ENCODE peak calls at places on chromosomes 1 and 21, in six cellular contexts. H, A, W, Y, X and G are unnamed samples.

GRCh38 chr1:113396585-113396984 is 6.3 kb downstream of the MAGI3 start:
- DNase-seq in Y (no peak), A (no peak), X (no peak), W (no peak), H (no peak), G (peak)

GRCh38 chr1:33143698-33144097 is 38.1 kb downstream of the TRIM62 start:
- DNase-seq in W (no peak), H (no peak), Y (no peak), A (no peak), X (no peak), G (no peak)

GRCh38 chr1:96253281-96254035 is 468.1 kb upstream of the PTBP2 start:
- DNase-seq in Y (no peak), X (no peak), A (no peak), W (no peak), H (no peak), G (no peak)

GRCh38 chr1:85584264-85584781 is 3.8 kb downstream of the CCN1 start:
- DNase-seq in Y (no peak), X (no peak), A (no peak), W (peak), H (no peak), G (no peak)

GRCh38 chr1:225766967-225767413 is 10.6 kb upstream of the SRP9 start:
- DNase-seq in A (no peak), W (peak), Y (peak), X (no peak), H (peak), G (no peak)

GRCh38 chr1:16073490-16074104 is at the start of gene FAM131C:
- DNase-seq in A (no peak), H (peak), Y (peak), X (no peak), W (no peak), G (peak)

GRCh38 chr1:109255673-109256072 is 6.3 kb downstream of the CELSR2 start:
- DNase-seq in H (no peak), X (no peak), W (no peak), Y (no peak), A (no peak), G (no peak)

GRCh38 chr1:3816331-3817137 is 20.2 kb upstream of the LRRC47 start:
- DNase-seq in X (no peak), W (no peak), A (no peak), Y (no peak), H (no peak), G (no peak)

GRCh38 chr1:209720826-209721225 is 16.2 kb downstream of the HSD11B1 start:
- DNase-seq in W (no peak), H (no peak), A (no peak), Y (no peak), X (no peak), G (no peak)

GRCh38 chr1:11498956-11499824 is 20.2 kb downstream of the DISP3 start:
- DNase-seq in W (no peak), X (no peak), H (peak), Y (no peak), A (no peak), G (no peak)

GRCh38 chr1:202685671-202686070 is 24.6 kb downstream of the SYT2 start:
- DNase-seq in Y (peak), A (no peak), X (no peak), W (no peak), H (no peak), G (no peak)

GRCh38 chr1:60571811-60572210 is 498.2 kb upstream of the C1orf87 start:
- DNase-seq in H (no peak), X (no peak), W (no peak), Y (no peak), A (no peak), G (no peak)
- TF ChIP-seq CHD2 in H (no peak), X (no peak), W (no peak), Y (no peak), A (no peak), G (no peak)

GRCh38 chr1:111474521-111474920 is 737 bp downstream of the C1orf162 start:
- DNase-seq in W (no peak), Y (no peak), H (no peak), X (no peak), A (no peak), G (no peak)
- H3K4me3 ChIP-seq in W (no peak), Y (no peak), H (no peak), X (no peak), A (no peak), G (no peak)

DNA sequence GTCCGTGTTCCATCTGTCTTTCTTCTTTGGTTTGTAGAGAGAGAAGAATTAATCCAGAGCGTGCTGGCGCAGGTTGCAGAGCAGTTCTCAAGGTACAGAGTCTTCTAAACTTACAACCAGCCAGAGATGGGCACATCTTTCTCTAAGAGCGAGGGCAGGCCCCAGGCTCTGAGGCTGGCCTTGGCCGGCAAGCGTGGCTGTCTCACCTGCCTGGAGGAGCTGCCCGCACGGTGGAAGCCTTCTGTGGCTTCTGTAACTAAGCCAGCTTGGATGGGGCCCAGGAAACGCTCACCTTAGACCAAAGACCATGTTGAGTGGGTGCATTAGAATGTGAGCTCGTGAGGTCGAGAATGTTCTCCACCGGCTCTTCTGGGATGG is 78.6 kb downstream of the PDE9A start:
- DNase-seq in A (no peak), W (no peak), X (no peak), Y (no peak), H (no peak), G (no peak)
- TF ChIP-seq CHD2 in A (no peak), W (no peak), X (no peak), Y (no peak), H (no peak), G (no peak)

GRCh38 chr1:9121891-9122409 is 7.0 kb downstream of the GPR157 start:
- DNase-seq in Y (no peak), A (no peak), W (no peak), X (peak), H (no peak), G (no peak)
- H3K4me3 ChIP-seq in Y (no peak), A (no peak), W (no peak), X (peak), H (no peak), G (no peak)